ENCODE peak calls at places on chromosomes 7 and 10, in four cellular contexts. N, L, H and M are unnamed samples.

GRCh38 chr7:55245271-55245723 is 119.8 kb upstream of the LANCL2 start:
- DNase-seq in L (no peak), N (no peak), H (no peak), M (peak)

GRCh38 chr10:42960491-42961155 is 116.2 kb upstream of the RET start:
- DNase-seq in N (peak), L (no peak), H (no peak), M (no peak)

GRCh38 chr7:24463474-24463873 is 109.8 kb upstream of the PALS2 start:
- DNase-seq in N (no peak), L (no peak), H (no peak), M (no peak)

GRCh38 chr7:124208173-124208572 is 175.3 kb upstream of the TMEM229A start:
- DNase-seq in N (no peak), H (no peak), L (no peak), M (no peak)

GRCh38 chr7:114722562-114722961 is 199.3 kb upstream of the MDFIC start:
- DNase-seq in N (no peak), L (no peak), H (no peak), M (no peak)

GRCh38 chr10:103715430-103715829 is 139.9 kb downstream of the SH3PXD2A start:
- DNase-seq in H (no peak), N (no peak), L (no peak), M (no peak)

GRCh38 chr10:80158598-80159127 is 26.1 kb downstream of the PLAC9 start:
- DNase-seq in H (no peak), N (peak), L (no peak), M (peak)

GRCh38 chr10:103493911-103494877 is 689 bp downstream of the NEURL1 start:
- DNase-seq in N (no peak), H (no peak), L (no peak), M (no peak)

GRCh38 chr10:70617798-70618568 is 15.4 kb upstream of the PRF1 start:
- DNase-seq in N (no peak), H (no peak), L (no peak), M (no peak)

GRCh38 chr7:137080516-137081203 is 212.2 kb downstream of the CHRM2 start:
- DNase-seq in N (peak), H (no peak), L (no peak), M (no peak)

GRCh38 chr7:110918949-110919548 is 171.9 kb upstream of the LRRN3 start:
- DNase-seq in L (no peak), N (no peak), H (no peak), M (no peak)

GRCh38 chr10:44195120-44196007 is 189.5 kb downstream of the CXCL12 start:
- DNase-seq in N (peak), L (no peak), H (no peak), M (no peak)

GRCh38 chr7:132123763-132124162 is 452.5 kb downstream of the PLXNA4 start:
- DNase-seq in H (no peak), N (no peak), L (no peak), M (no peak)

GRCh38 chr7:26729150-26729772 is 135.1 kb downstream of the SKAP2 start:
- DNase-seq in L (no peak), N (no peak), H (no peak), M (no peak)

GRCh38 chr10:86127274-86127819 is 239.2 kb downstream of the GRID1 start:
- DNase-seq in N (no peak), H (no peak), L (no peak), M (no peak)

GRCh38 chr10:86123745-86124144 is 242.8 kb downstream of the GRID1 start:
- DNase-seq in L (no peak), H (no peak), N (no peak), M (no peak)

GRCh38 chr10:86121200-86121599 is 245.4 kb downstream of the GRID1 start:
- DNase-seq in N (no peak), L (no peak), H (no peak), M (no peak)

GRCh38 chr10:86123304-86123703 is 243.3 kb downstream of the GRID1 start:
- DNase-seq in N (no peak), H (no peak), L (no peak), M (no peak)

DNA sequence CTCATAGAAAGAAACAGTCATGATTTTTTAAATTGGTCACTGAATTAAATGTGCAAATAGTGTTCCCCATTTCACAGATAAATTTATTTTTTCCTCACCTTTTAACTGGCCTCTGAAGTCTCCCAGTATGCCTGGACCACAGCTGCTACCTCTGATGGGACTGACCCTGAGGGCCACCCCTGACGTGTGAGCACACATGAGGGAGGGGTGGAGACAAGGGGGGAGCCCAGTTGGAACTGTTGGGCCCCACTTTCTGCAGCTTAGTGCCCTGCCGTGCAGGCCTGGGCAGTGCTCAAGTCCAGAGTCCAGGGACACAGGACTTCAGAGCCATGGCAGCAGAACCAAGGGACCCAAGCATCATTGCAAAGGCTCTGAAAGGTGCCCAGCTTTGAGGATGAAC is 243.9 kb downstream of the GRID1 start:
- DNase-seq in H (no peak), N (no peak), L (no peak), M (no peak)
- H3K4me3 ChIP-seq in H (no peak), N (no peak), L (no peak), M (no peak)

GRCh38 chr10:60139798-60140566 is 233.6 kb upstream of the CCDC6 start:
- DNase-seq in H (no peak), L (no peak), N (peak), M (no peak)
- H3K4me3 ChIP-seq in H (no peak), L (no peak), N (peak), M (peak)

GRCh38 chr7:151381333-151382078 is 28.3 kb downstream of the WDR86 start:
- DNase-seq in L (peak), H (peak), N (no peak), M (no peak)
- H3K4me3 ChIP-seq in L (peak), H (peak), N (no peak), M (peak)

GRCh38 chr7:112108984-112109383 is 97.2 kb downstream of the DOCK4 start:
- DNase-seq in N (no peak), L (no peak), H (no peak), M (no peak)

GRCh38 chr7:112116894-112117293 is 89.3 kb downstream of the DOCK4 start:
- DNase-seq in L (no peak), N (no peak), H (no peak), M (no peak)

GRCh38 chr7:112110175-112110574 is 96.0 kb downstream of the DOCK4 start:
- DNase-seq in L (no peak), H (no peak), N (no peak), M (no peak)

GRCh38 chr7:112110651-112111050 is 95.5 kb downstream of the DOCK4 start:
- DNase-seq in H (no peak), N (no peak), L (no peak), M (no peak)

GRCh38 chr7:112112822-112113255 is 93.4 kb downstream of the DOCK4 start:
- DNase-seq in N (no peak), H (no peak), L (no peak), M (no peak)
- H3K4me3 ChIP-seq in N (no peak), H (no peak), L (no peak), M (no peak)